ENCODE peak calls at places on chromosomes 1 and 21, in ten cellular contexts. T, I, E, F, X, N, H, V, O and C are unnamed samples.

GRCh38 chr1:226457307-226457712 is 49.4 kb upstream of the PARP1 start:
- DNase-seq in T (no peak), I (no peak), H (peak), F (no peak), V (no peak), E (no peak), X (peak), O (no peak), N (no peak), C (no peak)

GRCh38 chr21:32437729-32438128 is 25.2 kb downstream of the EVA1C start:
- DNase-seq in E (no peak), V (no peak), N (no peak), I (no peak), T (no peak), F (no peak), O (no peak), X (no peak), H (no peak), C (no peak)

GRCh38 chr1:235397733-235398132 is 30.5 kb downstream of the TBCE start:
- DNase-seq in V (no peak), E (no peak), X (no peak), N (no peak), O (no peak), F (no peak), H (no peak), T (no peak), I (no peak), C (no peak)

GRCh38 chr21:35046223-35046690 is 2.8 kb downstream of the RUNX1 start:
- DNase-seq in E (no peak), X (no peak), O (no peak), V (no peak), T (no peak), F (no peak), N (no peak), I (no peak), H (no peak), C (no peak)

GRCh38 chr1:66945316-66945715 is 20.5 kb downstream of the MIER1 start:
- DNase-seq in N (no peak), H (no peak), X (no peak), T (no peak), V (no peak), O (no peak), F (no peak), I (no peak), E (no peak), C (no peak)

GRCh38 chr1:160046494-160047115 is 14.8 kb upstream of the PIGM start:
- DNase-seq in T (no peak), E (no peak), I (peak), O (peak), N (no peak), V (peak), X (no peak), F (peak), H (peak), C (peak)

GRCh38 chr1:196467230-196467629 is 141.0 kb downstream of the KCNT2 start:
- DNase-seq in N (no peak), E (no peak), V (no peak), O (no peak), H (no peak), F (no peak), T (no peak), I (no peak), X (no peak), C (no peak)

GRCh38 chr1:213947200-213947775 is 40.5 kb upstream of the PROX1 start:
- DNase-seq in X (peak), N (no peak), F (peak), E (no peak), I (no peak), O (no peak), T (no peak), V (no peak), H (no peak), C (no peak)

GRCh38 chr1:50704126-50704525 is 255.9 kb downstream of the FAF1 start:
- DNase-seq in N (no peak), X (no peak), T (no peak), E (no peak), O (peak), F (no peak), V (peak), H (no peak), I (no peak), C (peak)

GRCh38 chr21:38503588-38503987 is 5.3 kb upstream of the ERG start:
- DNase-seq in O (no peak), I (no peak), E (no peak), H (no peak), X (no peak), V (peak), F (no peak), N (no peak), T (no peak), C (no peak)

GRCh38 chr1:203167026-203167912 is 8.4 kb downstream of the MYBPH start:
- DNase-seq in H (peak), N (no peak), X (no peak), O (no peak), T (no peak), I (no peak), V (no peak), F (no peak), E (no peak), C (no peak)

GRCh38 chr21:37452222-37452621 is 85.6 kb downstream of the DYRK1A start:
- DNase-seq in F (no peak), X (no peak), T (no peak), O (no peak), N (no peak), E (no peak), I (no peak), V (peak), H (no peak), C (no peak)

GRCh38 chr21:39667353-39667891 is 54.7 kb downstream of the B3GALT5 start:
- DNase-seq in V (no peak), I (no peak), T (no peak), N (no peak), X (no peak), O (no peak), E (no peak), H (no peak), F (no peak), C (no peak)

GRCh38 chr1:113540328-113540727 is 150.0 kb downstream of the MAGI3 start:
- DNase-seq in I (no peak), X (no peak), O (no peak), V (no peak), E (no peak), H (no peak), F (no peak), N (no peak), T (no peak), C (no peak)

GRCh38 chr1:201268604-201269151 is 14.6 kb upstream of the PKP1 start:
- DNase-seq in F (peak), I (peak), X (no peak), N (peak), O (peak), T (no peak), V (peak), H (no peak), E (no peak), C (no peak)

GRCh38 chr1:164673584-164674214 is 114.7 kb downstream of the PBX1 start:
- DNase-seq in V (peak), H (no peak), O (peak), T (no peak), I (no peak), F (no peak), N (no peak), X (peak), E (no peak), C (no peak)

GRCh38 chr1:231485029-231485784 is 43.3 kb upstream of the TSNAX start:
- DNase-seq in E (no peak), X (no peak), T (no peak), O (no peak), I (no peak), H (no peak), N (no peak), F (no peak), V (no peak), C (no peak)

GRCh38 chr1:234197839-234198238 is 175.4 kb upstream of the COA6 start:
- DNase-seq in X (no peak), I (no peak), T (no peak), N (no peak), V (no peak), E (no peak), O (no peak), H (no peak), F (no peak), C (no peak)

GRCh38 chr21:24050233-24050632 is 1557.0 kb downstream of the MRPL39 start:
- DNase-seq in N (no peak), H (no peak), F (no peak), O (no peak), V (no peak), T (no peak), X (no peak), I (no peak), E (no peak), C (no peak)

GRCh38 chr1:97898948-97899347 is 21.9 kb downstream of the DPYD start:
- DNase-seq in X (no peak), I (no peak), H (no peak), F (no peak), O (no peak), V (no peak), T (no peak), N (no peak), E (no peak), C (no peak)

GRCh38 chr1:56073614-56074356 is 505.6 kb downstream of the PLPP3 start:
- DNase-seq in E (peak), F (peak), O (no peak), V (no peak), N (peak), H (peak), T (no peak), I (peak), X (no peak), C (peak)

GRCh38 chr1:170929835-170930554 is 5.3 kb upstream of the MROH9 start:
- DNase-seq in F (no peak), O (peak), N (no peak), I (peak), X (peak), T (peak), H (no peak), E (peak), V (peak), C (no peak)

GRCh38 chr1:173175514-173176146 is 31.5 kb downstream of the TNFSF4 start:
- DNase-seq in I (no peak), X (no peak), F (no peak), V (no peak), H (no peak), N (no peak), O (no peak), T (no peak), E (no peak), C (no peak)

GRCh38 chr1:149936992-149937705 is 470 bp upstream of the MTMR11 start:
- DNase-seq in I (no peak), H (peak), N (no peak), V (no peak), O (peak), X (no peak), E (peak), T (no peak), F (no peak), C (no peak)

GRCh38 chr1:38512789-38513188 is 346.8 kb downstream of the RRAGC start:
- DNase-seq in V (no peak), N (peak), F (no peak), T (no peak), E (peak), X (no peak), I (no peak), H (no peak), O (no peak), C (no peak)

GRCh38 chr1:51560034-51560433 is 41.0 kb upstream of the EPS15 start:
- DNase-seq in I (no peak), V (no peak), O (no peak), T (no peak), X (no peak), N (no peak), E (no peak), F (no peak), H (no peak), C (no peak)

GRCh38 chr1:53573931-53574330 is 114.7 kb downstream of the DMRTB1 start:
- DNase-seq in H (no peak), F (no peak), X (no peak), E (peak), T (no peak), I (peak), V (no peak), N (no peak), O (no peak), C (no peak)

GRCh38 chr1:207822124-207822601 is 70.3 kb downstream of the CD46 start:
- DNase-seq in I (no peak), F (no peak), X (no peak), N (peak), H (peak), T (peak), E (no peak), O (no peak), V (no peak), C (no peak)

GRCh38 chr1:161706483-161707347 is at the start of gene FCRLA:
- DNase-seq in F (no peak), H (no peak), I (no peak), V (no peak), E (no peak), T (peak), X (no peak), N (no peak), O (no peak), C (no peak)

GRCh38 chr1:109912873-109913272 is 2.2 kb downstream of the CSF1 start:
- DNase-seq in E (no peak), V (no peak), T (no peak), N (no peak), O (no peak), H (no peak), I (no peak), F (no peak), X (no peak), C (no peak)

GRCh38 chr1:111214884-111215283 is 12.6 kb upstream of the CHI3L2 start:
- DNase-seq in E (no peak), F (no peak), V (no peak), O (no peak), N (no peak), H (no peak), I (no peak), T (no peak), X (no peak), C (no peak)

GRCh38 chr1:5917591-5918274 is 74.5 kb downstream of the NPHP4 start:
- DNase-seq in H (no peak), T (no peak), E (no peak), V (no peak), I (no peak), O (no peak), X (no peak), N (no peak), F (no peak), C (no peak)

GRCh38 chr1:111320066-111320879 is 29.6 kb downstream of the CHIA start:
- DNase-seq in O (no peak), I (no peak), N (no peak), V (no peak), E (no peak), X (no peak), H (no peak), F (no peak), T (no peak), C (no peak)

GRCh38 chr1:228081578-228082259 is 789 bp upstream of the ARF1 start:
- DNase-seq in T (no peak), O (no peak), V (peak), X (no peak), I (no peak), F (no peak), H (peak), N (peak), E (no peak), C (no peak)

GRCh38 chr1:209383422-209383821 is 200.1 kb upstream of the CAMK1G start:
- DNase-seq in N (no peak), O (no peak), I (no peak), V (no peak), T (no peak), F (no peak), E (no peak), H (no peak), X (no peak), C (no peak)

GRCh38 chr1:77349275-77349674 is 67.5 kb downstream of the AK5 start:
- DNase-seq in E (no peak), N (no peak), F (no peak), T (no peak), X (no peak), I (no peak), H (no peak), O (no peak), V (no peak), C (no peak)

GRCh38 chr1:247448107-247448778 is 9.7 kb downstream of the OR2B11 start:
- DNase-seq in N (no peak), O (peak), E (peak), V (peak), H (peak), T (no peak), X (peak), I (peak), F (peak), C (peak)

DNA sequence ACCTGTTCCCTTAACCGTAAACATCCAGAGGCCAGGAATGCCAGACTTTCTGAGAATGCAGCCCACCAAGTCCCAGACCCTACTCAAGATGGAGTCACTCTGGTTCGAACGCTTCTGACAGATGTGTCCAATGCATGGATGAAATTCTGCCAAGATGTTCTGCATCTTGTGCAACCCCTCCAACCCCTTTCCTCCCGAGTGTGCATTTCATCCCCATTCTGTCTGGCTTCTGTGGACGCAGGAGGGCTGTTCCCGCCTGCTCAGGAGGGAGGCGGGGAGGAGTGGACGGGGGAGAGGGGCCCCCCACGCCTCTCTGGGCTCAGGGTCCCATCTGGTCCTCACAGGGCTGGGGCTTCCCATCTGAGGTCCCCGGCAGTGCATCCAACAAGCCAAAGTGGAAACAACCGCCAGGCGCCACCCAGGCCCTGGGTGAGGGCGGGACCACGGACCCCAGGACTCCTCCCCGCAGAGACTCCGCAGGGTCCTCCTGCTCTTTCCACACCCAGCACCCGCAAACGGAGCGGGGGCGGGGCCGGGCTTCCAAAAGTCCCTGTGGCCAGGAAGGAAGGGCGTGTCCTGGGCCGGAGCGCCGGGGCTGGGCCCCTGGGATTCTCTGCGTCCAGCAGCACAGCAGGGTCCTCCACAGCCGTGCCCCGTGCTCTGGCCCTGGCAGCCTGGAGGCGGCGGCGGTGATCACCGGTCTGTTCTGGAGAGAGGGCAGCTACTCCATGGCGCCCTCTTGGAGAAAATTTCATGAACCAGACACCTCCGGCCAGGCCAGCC is 27.7 kb upstream of the SUMO3 start:
- DNase-seq in I (peak), F (peak), T (no peak), V (peak), X (peak), H (peak), E (peak), N (no peak), O (peak), C (peak)
- TF ChIP-seq EP300 in I (no peak), F (no peak), T (no peak), V (no peak), X (no peak), H (no peak), E (no peak), N (no peak), O (no peak), C (no peak)

GRCh38 chr1:206684478-206685255 is at the start of gene MAPKAPK2:
- DNase-seq in V (peak), I (peak), F (peak), T (no peak), N (peak), X (no peak), O (peak), E (peak), H (peak), C (peak)
- TF ChIP-seq EP300 in V (no peak), I (no peak), F (no peak), T (no peak), N (no peak), X (no peak), O (no peak), E (no peak), H (no peak), C (no peak)

DNA sequence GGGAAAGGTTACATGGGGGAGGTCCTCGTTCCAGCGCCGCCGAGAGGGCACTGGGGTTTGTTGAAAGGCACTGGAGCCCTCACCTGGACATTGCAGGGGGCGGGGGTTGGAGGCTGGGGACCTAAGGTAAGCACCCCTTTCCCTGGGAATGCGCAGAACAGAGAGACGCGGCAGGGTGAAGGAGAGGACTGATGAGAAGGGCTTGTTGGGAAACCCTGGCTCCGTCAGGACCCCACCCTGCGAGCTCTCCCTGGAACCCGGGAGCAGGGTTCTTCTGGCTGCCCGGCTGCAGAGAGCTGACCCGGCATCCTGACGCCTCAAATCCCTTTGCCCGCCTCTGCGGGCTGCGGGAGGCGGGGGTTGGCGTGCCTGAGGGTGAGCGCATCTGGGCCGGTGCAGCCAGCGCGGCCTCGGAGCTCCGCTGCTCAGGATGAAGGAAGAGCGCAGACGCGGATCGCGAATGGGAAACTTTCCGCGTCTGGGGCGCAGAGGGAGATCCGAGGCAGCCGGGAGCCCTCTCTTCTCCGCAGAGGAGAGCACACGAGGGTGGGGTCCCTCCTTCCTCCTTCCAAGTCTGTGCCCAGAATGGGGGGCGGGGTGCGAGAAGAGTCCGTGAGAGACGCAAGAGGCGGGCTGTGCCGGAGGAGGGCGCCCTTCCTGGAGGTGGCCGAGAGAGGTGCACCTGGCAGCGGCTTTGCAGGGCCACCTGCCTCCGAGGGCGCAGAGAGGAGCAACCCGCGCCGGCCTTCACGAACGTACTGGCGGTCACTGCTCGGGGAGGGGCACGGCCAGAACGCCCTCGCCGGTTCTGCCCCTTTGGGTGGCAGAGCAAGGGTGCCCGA is 2.4 kb downstream of the IGSF21 start:
- DNase-seq in O (peak), V (peak), T (no peak), N (no peak), I (peak), E (no peak), F (peak), H (peak), X (peak), C (peak)
- TF ChIP-seq EP300 in O (no peak), V (no peak), T (no peak), N (no peak), I (no peak), E (no peak), F (no peak), H (no peak), X (no peak), C (no peak)

GRCh38 chr1:1117469-1117831 is 1.6 kb upstream of the C1orf159 start:
- DNase-seq in E (no peak), H (peak), T (no peak), N (peak), O (no peak), I (peak), V (peak), X (no peak), F (no peak), C (no peak)

GRCh38 chr1:1114431-1114830 is 1.5 kb downstream of the C1orf159 start:
- DNase-seq in T (no peak), O (no peak), I (peak), H (peak), F (no peak), X (no peak), V (no peak), E (no peak), N (peak), C (no peak)

GRCh38 chr1:1116701-1117468 is 996 bp upstream of the C1orf159 start:
- DNase-seq in V (peak), I (no peak), E (no peak), H (peak), O (peak), F (no peak), X (no peak), T (no peak), N (peak), C (no peak)

GRCh38 chr1:1115830-1116700 is at the start of gene C1orf159:
- DNase-seq in E (peak), H (peak), I (peak), F (peak), O (peak), T (peak), V (peak), X (peak), N (peak), C (peak)

DNA sequence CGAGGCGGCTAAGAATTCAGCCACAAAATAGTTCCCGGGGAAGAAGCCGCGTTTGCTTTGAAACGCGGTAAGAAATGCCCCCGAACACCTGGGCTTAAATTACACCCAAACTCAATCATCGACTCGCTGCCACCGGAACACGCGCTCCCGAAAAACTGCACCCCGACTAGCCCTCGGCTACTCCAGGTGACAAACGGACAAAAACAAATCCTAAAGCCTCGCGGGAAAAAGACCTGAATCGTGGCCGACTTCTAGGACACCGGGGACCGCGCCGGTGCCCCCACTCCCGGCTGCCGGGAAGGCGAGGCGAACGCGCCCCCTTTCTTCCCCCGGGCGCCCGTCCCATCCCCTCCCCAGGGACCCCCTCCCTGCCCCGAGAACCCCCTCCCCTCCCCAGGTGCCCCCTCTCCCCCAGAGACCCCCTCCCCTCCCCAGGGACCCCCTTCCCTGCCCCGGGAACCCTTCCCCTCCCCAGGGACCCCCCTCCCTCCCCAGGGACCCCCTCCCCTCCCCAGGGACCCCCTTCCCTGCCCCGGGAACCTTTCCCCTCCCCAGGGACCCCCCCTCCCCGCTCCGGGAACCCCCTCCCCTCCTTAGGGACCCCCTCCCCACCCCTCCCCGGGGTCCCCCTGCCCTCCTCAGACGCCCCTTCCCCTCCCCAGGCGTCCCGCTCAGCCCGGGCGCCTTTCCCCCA is 606 bp downstream of the C1orf159 start:
- DNase-seq in V (no peak), E (no peak), F (no peak), X (no peak), T (no peak), O (no peak), H (peak), N (peak), I (no peak), C (no peak)
- TF ChIP-seq EP300 in V (no peak), E (no peak), F (no peak), X (no peak), T (no peak), O (no peak), H (no peak), N (no peak), I (no peak), C (no peak)